ENCODE peak calls at places on chromosomes 6 and 20, in nine cellular contexts. A, N, E, H, L, U, Z, G and S are unnamed samples.

GRCh38 chr6:81450180-81450579 is 302.3 kb downstream of the TENT5A start:
- DNase-seq in Z (no peak), L (no peak), N (peak), H (no peak), G (no peak), A (no peak), U (no peak), E (peak), S (no peak)

GRCh38 chr20:43507150-43508080 is at the start of gene L3MBTL1:
- DNase-seq in A (no peak), E (peak), U (peak), G (no peak), L (peak), N (peak), H (peak), Z (peak), S (peak)

GRCh38 chr6:169085466-169085865 is 168.2 kb downstream of the THBS2 start:
- DNase-seq in L (no peak), H (no peak), A (no peak), G (no peak), N (no peak), E (no peak), Z (no peak), U (no peak), S (no peak)

GRCh38 chr20:25273046-25273445 is 25.2 kb downstream of the PYGB start:
- DNase-seq in A (no peak), E (no peak), G (no peak), Z (peak), N (no peak), U (peak), H (no peak), L (no peak), S (peak)

GRCh38 chr20:62984666-62985065 is 22.1 kb downstream of the BHLHE23 start:
- DNase-seq in G (no peak), L (peak), E (no peak), Z (no peak), H (no peak), N (no peak), U (no peak), A (no peak), S (no peak)

GRCh38 chr20:48286571-48287551 is 501.6 kb upstream of the SULF2 start:
- DNase-seq in A (no peak), U (no peak), H (no peak), G (no peak), Z (no peak), N (no peak), E (no peak), L (no peak), S (no peak)

GRCh38 chr20:23156170-23156841 is 70.2 kb upstream of the CD93 start:
- DNase-seq in Z (peak), L (no peak), E (peak), H (no peak), N (peak), U (peak), A (no peak), G (peak), S (no peak)

GRCh38 chr6:113857565-113858066 is 471 bp downstream of the MARCKS start:
- DNase-seq in E (no peak), Z (peak), L (peak), H (no peak), G (no peak), N (no peak), A (no peak), U (peak), S (peak)

GRCh38 chr6:18062733-18063132 is 59.7 kb downstream of the NHLRC1 start:
- DNase-seq in E (no peak), Z (no peak), G (no peak), U (no peak), A (no peak), N (no peak), L (no peak), H (no peak), S (no peak)

GRCh38 chr6:53322188-53323029 is 26.3 kb downstream of the ELOVL5 start:
- DNase-seq in H (no peak), G (peak), U (no peak), N (no peak), Z (no peak), E (no peak), L (no peak), A (no peak), S (no peak)

GRCh38 chr6:29975561-29975907 is 33.2 kb downstream of the HLA-A start:
- DNase-seq in A (no peak), N (no peak), U (no peak), E (no peak), L (no peak), G (no peak), Z (no peak), H (no peak), S (no peak)

GRCh38 chr6:117919775-117920492 is 12.9 kb downstream of the SLC35F1 start:
- DNase-seq in G (no peak), Z (peak), L (peak), E (no peak), A (no peak), N (no peak), H (peak), U (no peak), S (peak)

GRCh38 chr20:11270566-11270965 is 596.8 kb upstream of the JAG1 start:
- DNase-seq in A (no peak), N (no peak), Z (no peak), L (no peak), E (no peak), U (no peak), G (no peak), H (no peak), S (no peak)

GRCh38 chr6:143569035-143569434 is 57.5 kb upstream of the FUCA2 start:
- DNase-seq in Z (no peak), E (no peak), H (no peak), A (no peak), U (no peak), L (no peak), N (no peak), G (no peak), S (no peak)

GRCh38 chr20:1860446-1860845 is 34.8 kb upstream of the SIRPA start:
- DNase-seq in U (no peak), A (no peak), N (no peak), E (no peak), L (no peak), G (no peak), H (no peak), Z (no peak), S (no peak)

GRCh38 chr6:98179606-98180005 is 654.8 kb upstream of the POU3F2 start:
- DNase-seq in E (no peak), Z (no peak), G (no peak), H (no peak), A (no peak), L (no peak), U (no peak), N (no peak), S (no peak)

GRCh38 chr6:157988700-157989063 is 7.0 kb downstream of the SYNJ2 start:
- DNase-seq in U (no peak), Z (peak), L (no peak), N (no peak), G (no peak), H (no peak), E (no peak), A (no peak), S (no peak)

GRCh38 chr6:73263570-73263909 is 544 bp upstream of the KHDC1 start:
- DNase-seq in G (no peak), N (no peak), U (no peak), E (no peak), H (no peak), A (no peak), Z (no peak), L (no peak), S (no peak)

GRCh38 chr6:42101186-42101657 is 41.2 kb downstream of the C6orf132 start:
- DNase-seq in U (no peak), Z (no peak), G (no peak), L (no peak), H (no peak), N (no peak), A (no peak), E (no peak), S (no peak)

GRCh38 chr20:50085481-50086365 is 27.2 kb downstream of the UBE2V1 start:
- DNase-seq in A (peak), H (no peak), U (no peak), L (peak), G (peak), N (peak), Z (no peak), E (peak), S (no peak)

GRCh38 chr20:38658879-38659612 is 57.4 kb downstream of the ARHGAP40 start:
- DNase-seq in G (no peak), E (peak), U (no peak), Z (no peak), L (peak), N (peak), H (peak), A (no peak), S (no peak)

GRCh38 chr20:4091332-4092135 is 76.2 kb upstream of the RNF24 start:
- DNase-seq in H (peak), E (peak), Z (peak), G (no peak), L (no peak), N (peak), U (peak), A (no peak), S (no peak)

GRCh38 chr6:29651413-29652197 is 5.3 kb upstream of the MOG start:
- DNase-seq in A (no peak), L (peak), H (no peak), N (peak), Z (no peak), E (peak), U (no peak), G (peak), S (no peak)

GRCh38 chr6:16432075-16433032 is 194.0 kb downstream of the GMPR start:
- DNase-seq in H (no peak), N (no peak), A (no peak), E (no peak), G (no peak), L (no peak), Z (no peak), U (no peak), S (no peak)

GRCh38 chr6:116450769-116451740 is 10.1 kb upstream of the CALHM6 start:
- DNase-seq in G (peak), A (no peak), E (no peak), N (no peak), H (no peak), U (no peak), L (no peak), Z (peak), S (no peak)

GRCh38 chr20:46229478-46229877 is 78.8 kb downstream of the CDH22 start:
- DNase-seq in N (no peak), L (peak), E (no peak), A (no peak), H (no peak), G (no peak), Z (no peak), U (no peak), S (no peak)

GRCh38 chr6:140174509-140174908 is 800.1 kb upstream of the CITED2 start:
- DNase-seq in Z (no peak), A (no peak), N (no peak), G (peak), L (no peak), U (no peak), H (no peak), E (peak), S (no peak)

GRCh38 chr6:135866445-135867143 is 15.1 kb downstream of the PDE7B start:
- DNase-seq in L (no peak), N (no peak), U (no peak), A (no peak), H (no peak), G (no peak), Z (no peak), E (no peak), S (no peak)

GRCh38 chr6:165616116-165616515 is 46.9 kb downstream of the PDE10A start:
- DNase-seq in Z (no peak), N (no peak), U (no peak), E (no peak), H (no peak), A (no peak), G (no peak), L (no peak), S (no peak)

GRCh38 chr6:17098538-17098937 is 3.3 kb upstream of the STMND1 start:
- DNase-seq in N (no peak), Z (no peak), E (no peak), U (no peak), H (no peak), G (no peak), A (no peak), L (no peak), S (no peak)

GRCh38 chr20:2279245-2279779 is 16.5 kb upstream of the TGM3 start:
- DNase-seq in E (no peak), H (no peak), N (no peak), U (no peak), A (no peak), Z (no peak), G (no peak), L (no peak), S (no peak)

GRCh38 chr6:44580901-44581300 is 193.4 kb downstream of the CDC5L start:
- DNase-seq in L (no peak), A (no peak), N (no peak), H (no peak), Z (no peak), G (no peak), U (no peak), E (no peak), S (no peak)

GRCh38 chr6:6946477-6947145 is 161.2 kb upstream of the RREB1 start:
- DNase-seq in U (no peak), G (no peak), A (no peak), Z (no peak), L (no peak), H (no peak), E (no peak), N (no peak), S (no peak)